ENCODE peak calls at places on chromosomes 13 and 19, in six cellular contexts. One of them, this sample, is unnamed. For H3K4me1, the result is how much of the 10 kb centered on the place peaks cover.

GRCh38 chr19:45349430-45349941 is 8.9 kb downstream of the KLC3 start:
- DNase-seq in mucosa of descending colon: no peak
- DNase-seq in fibroblast of lung: no peak
- DNase-seq in HCT116: no peak
- DNase-seq in naive thymus-derived CD4-positive, alpha-beta T cell: no peak
- DNase-seq in Panc1: no peak
- DNase-seq in this sample: no peak

GRCh38 chr13:66714795-66715194 is 515.3 kb downstream of the PCDH9 start:
- DNase-seq in fibroblast of lung: no peak
- DNase-seq in naive thymus-derived CD4-positive, alpha-beta T cell: no peak
- DNase-seq in mucosa of descending colon: no peak
- DNase-seq in HCT116: no peak
- DNase-seq in Panc1: no peak
- DNase-seq in this sample: no peak

GRCh38 chr13:32224916-32225315 is 90.2 kb downstream of the ZAR1L start:
- DNase-seq in mucosa of descending colon: no peak
- DNase-seq in fibroblast of lung: peak
- DNase-seq in Panc1: no peak
- DNase-seq in HCT116: no peak
- DNase-seq in naive thymus-derived CD4-positive, alpha-beta T cell: no peak
- DNase-seq in this sample: no peak

GRCh38 chr13:29543230-29544215 is 52.0 kb downstream of the SLC7A1 start:
- DNase-seq in fibroblast of lung: peak
- DNase-seq in HCT116: no peak
- DNase-seq in mucosa of descending colon: no peak
- DNase-seq in naive thymus-derived CD4-positive, alpha-beta T cell: no peak
- DNase-seq in Panc1: no peak
- DNase-seq in this sample: peak

GRCh38 chr13:31781064-31781463 is 41.7 kb downstream of the RXFP2 start:
- DNase-seq in fibroblast of lung: no peak
- DNase-seq in HCT116: no peak
- DNase-seq in Panc1: no peak
- DNase-seq in mucosa of descending colon: no peak
- DNase-seq in naive thymus-derived CD4-positive, alpha-beta T cell: no peak
- DNase-seq in this sample: no peak

GRCh38 chr13:35057858-35058257 is 115.8 kb downstream of the NBEA start:
- DNase-seq in Panc1: no peak
- DNase-seq in mucosa of descending colon: no peak
- DNase-seq in HCT116: no peak
- DNase-seq in fibroblast of lung: no peak
- DNase-seq in naive thymus-derived CD4-positive, alpha-beta T cell: no peak
- DNase-seq in this sample: no peak

GRCh38 chr19:18644144-18645034 is 7.6 kb downstream of the KLHL26 start:
- DNase-seq in HCT116: no peak
- DNase-seq in Panc1: no peak
- DNase-seq in naive thymus-derived CD4-positive, alpha-beta T cell: no peak
- DNase-seq in mucosa of descending colon: no peak
- DNase-seq in fibroblast of lung: no peak
- DNase-seq in this sample: no peak

GRCh38 chr13:49066856-49067255 is 91.1 kb downstream of the FNDC3A start:
- DNase-seq in fibroblast of lung: no peak
- DNase-seq in naive thymus-derived CD4-positive, alpha-beta T cell: no peak
- DNase-seq in mucosa of descending colon: no peak
- DNase-seq in Panc1: no peak
- DNase-seq in HCT116: no peak
- DNase-seq in this sample: no peak

GRCh38 chr19:40445945-40446784 is 2.0 kb upstream of the SERTAD3 start:
- DNase-seq in naive thymus-derived CD4-positive, alpha-beta T cell: no peak
- DNase-seq in HCT116: no peak
- DNase-seq in mucosa of descending colon: no peak
- DNase-seq in Panc1: no peak
- DNase-seq in fibroblast of lung: no peak
- DNase-seq in this sample: peak

GRCh38 chr13:103140001-103140671 is 73.9 kb upstream of the SLC10A2 start:
- DNase-seq in naive thymus-derived CD4-positive, alpha-beta T cell: no peak
- DNase-seq in fibroblast of lung: peak
- DNase-seq in mucosa of descending colon: no peak
- DNase-seq in HCT116: peak
- DNase-seq in Panc1: peak
- DNase-seq in this sample: peak

GRCh38 chr19:45852941-45853340 is 10.0 kb downstream of the SYMPK start:
- DNase-seq in naive thymus-derived CD4-positive, alpha-beta T cell: no peak
- DNase-seq in fibroblast of lung: no peak
- DNase-seq in Panc1: no peak
- DNase-seq in HCT116: no peak
- DNase-seq in mucosa of descending colon: no peak
- DNase-seq in this sample: no peak

GRCh38 chr13:23292596-23292995 is 111.8 kb downstream of the SGCG start:
- DNase-seq in HCT116: no peak
- DNase-seq in Panc1: no peak
- DNase-seq in mucosa of descending colon: no peak
- DNase-seq in fibroblast of lung: no peak
- DNase-seq in naive thymus-derived CD4-positive, alpha-beta T cell: no peak
- DNase-seq in this sample: no peak

GRCh38 chr19:18432275-18433038 is 5.5 kb downstream of the ISYNA1 start:
- DNase-seq in Panc1: no peak
- DNase-seq in HCT116: no peak
- DNase-seq in mucosa of descending colon: no peak
- DNase-seq in naive thymus-derived CD4-positive, alpha-beta T cell: no peak
- DNase-seq in fibroblast of lung: no peak
- DNase-seq in this sample: no peak

GRCh38 chr19:39031368-39032163 is 783 bp downstream of the FBXO27 start:
- DNase-seq in mucosa of descending colon: peak
- DNase-seq in fibroblast of lung: peak
- DNase-seq in Panc1: peak
- DNase-seq in HCT116: peak
- DNase-seq in naive thymus-derived CD4-positive, alpha-beta T cell: peak
- DNase-seq in this sample: peak

GRCh38 chr13:38866649-38867048 is 124.0 kb downstream of the STOML3 start:
- DNase-seq in HCT116: no peak
- DNase-seq in naive thymus-derived CD4-positive, alpha-beta T cell: no peak
- DNase-seq in Panc1: no peak
- DNase-seq in fibroblast of lung: no peak
- DNase-seq in mucosa of descending colon: no peak
- DNase-seq in this sample: no peak

GRCh38 chr13:102028846-102029245 is 373.0 kb downstream of the FGF14 start:
- DNase-seq in fibroblast of lung: no peak
- DNase-seq in naive thymus-derived CD4-positive, alpha-beta T cell: no peak
- DNase-seq in Panc1: no peak
- DNase-seq in HCT116: no peak
- DNase-seq in mucosa of descending colon: no peak
- DNase-seq in this sample: no peak

GRCh38 chr13:99374994-99375805 is 68.0 kb upstream of the GPR183 start:
- DNase-seq in fibroblast of lung: no peak
- DNase-seq in HCT116: no peak
- DNase-seq in mucosa of descending colon: peak
- DNase-seq in naive thymus-derived CD4-positive, alpha-beta T cell: peak
- DNase-seq in Panc1: no peak
- DNase-seq in this sample: no peak

GRCh38 chr13:69524459-69525155 is 583.0 kb upstream of the ATXN8OS start:
- DNase-seq in Panc1: no peak
- DNase-seq in mucosa of descending colon: no peak
- DNase-seq in HCT116: no peak
- DNase-seq in naive thymus-derived CD4-positive, alpha-beta T cell: no peak
- DNase-seq in fibroblast of lung: peak
- DNase-seq in this sample: no peak

GRCh38 chr19:38266981-38267597 is 2.7 kb downstream of the SPINT2 start:
- DNase-seq in fibroblast of lung: peak
- DNase-seq in HCT116: peak
- DNase-seq in mucosa of descending colon: no peak
- DNase-seq in Panc1: no peak
- DNase-seq in naive thymus-derived CD4-positive, alpha-beta T cell: no peak
- DNase-seq in this sample: peak

GRCh38 chr19:35225951-35226350 is 2.6 kb downstream of the FAM187B start:
- DNase-seq in naive thymus-derived CD4-positive, alpha-beta T cell: no peak
- DNase-seq in mucosa of descending colon: no peak
- DNase-seq in Panc1: no peak
- DNase-seq in fibroblast of lung: no peak
- DNase-seq in HCT116: no peak
- DNase-seq in this sample: no peak

GRCh38 chr19:19866599-19867248 is 1.0 kb downstream of the ZNF253 start:
- DNase-seq in naive thymus-derived CD4-positive, alpha-beta T cell: no peak
- DNase-seq in HCT116: no peak
- DNase-seq in mucosa of descending colon: no peak
- DNase-seq in Panc1: no peak
- DNase-seq in fibroblast of lung: peak
- DNase-seq in this sample: peak

GRCh38 chr19:28960986-28961705 is 251.8 kb downstream of the UQCRFS1 start:
- DNase-seq in HCT116: no peak
- DNase-seq in mucosa of descending colon: no peak
- DNase-seq in Panc1: no peak
- DNase-seq in naive thymus-derived CD4-positive, alpha-beta T cell: no peak
- DNase-seq in fibroblast of lung: peak
- DNase-seq in this sample: no peak

GRCh38 chr19:46080561-46080960 is 39.8 kb upstream of the IGFL4 start:
- DNase-seq in Panc1: no peak
- DNase-seq in naive thymus-derived CD4-positive, alpha-beta T cell: no peak
- DNase-seq in HCT116: no peak
- DNase-seq in mucosa of descending colon: no peak
- DNase-seq in fibroblast of lung: peak
- DNase-seq in this sample: no peak

GRCh38 chr13:76812971-76813691 is 73.1 kb downstream of the KCTD12 start:
- DNase-seq in Panc1: no peak
- DNase-seq in mucosa of descending colon: no peak
- DNase-seq in fibroblast of lung: peak
- DNase-seq in naive thymus-derived CD4-positive, alpha-beta T cell: no peak
- DNase-seq in HCT116: no peak
- DNase-seq in this sample: no peak

GRCh38 chr13:111387026-111387871 is 66.8 kb downstream of the TEX29 start:
- DNase-seq in mucosa of descending colon: no peak
- DNase-seq in fibroblast of lung: no peak
- DNase-seq in Panc1: no peak
- DNase-seq in HCT116: no peak
- DNase-seq in naive thymus-derived CD4-positive, alpha-beta T cell: no peak
- DNase-seq in this sample: no peak

GRCh38 chr19:52453324-52454094 is at the start of gene ZNF578:
- DNase-seq in HCT116: no peak
- DNase-seq in mucosa of descending colon: peak
- DNase-seq in Panc1: no peak
- DNase-seq in naive thymus-derived CD4-positive, alpha-beta T cell: peak
- DNase-seq in fibroblast of lung: peak
- DNase-seq in this sample: no peak

GRCh38 chr13:93515267-93515666 is 288.7 kb downstream of the GPC6 start:
- DNase-seq in naive thymus-derived CD4-positive, alpha-beta T cell: no peak
- DNase-seq in mucosa of descending colon: no peak
- DNase-seq in fibroblast of lung: no peak
- DNase-seq in Panc1: no peak
- DNase-seq in HCT116: no peak
- DNase-seq in this sample: no peak

GRCh38 chr13:109144693-109145437 is 515.5 kb downstream of the MYO16 start:
- DNase-seq in HCT116: no peak
- DNase-seq in Panc1: no peak
- DNase-seq in naive thymus-derived CD4-positive, alpha-beta T cell: no peak
- DNase-seq in fibroblast of lung: no peak
- DNase-seq in mucosa of descending colon: no peak
- DNase-seq in this sample: no peak

GRCh38 chr13:73544175-73544574 is 485.4 kb downstream of the KLF5 start:
- DNase-seq in HCT116: no peak
- DNase-seq in Panc1: no peak
- DNase-seq in naive thymus-derived CD4-positive, alpha-beta T cell: no peak
- DNase-seq in mucosa of descending colon: no peak
- DNase-seq in fibroblast of lung: no peak
- DNase-seq in this sample: no peak

GRCh38 chr13:111117961-111118360 is 2.9 kb downstream of the ARHGEF7 start:
- DNase-seq in fibroblast of lung: no peak
- DNase-seq in mucosa of descending colon: no peak
- DNase-seq in naive thymus-derived CD4-positive, alpha-beta T cell: no peak
- DNase-seq in Panc1: no peak
- DNase-seq in HCT116: no peak
- DNase-seq in this sample: no peak

GRCh38 chr19:55613930-55614710 is 8.7 kb downstream of the ZNF865 start:
- DNase-seq in naive thymus-derived CD4-positive, alpha-beta T cell: no peak
- DNase-seq in Panc1: no peak
- DNase-seq in HCT116: no peak
- DNase-seq in mucosa of descending colon: peak
- DNase-seq in fibroblast of lung: no peak
- DNase-seq in this sample: no peak

GRCh38 chr13:98313938-98314292 is 136.8 kb upstream of the RNF113B start:
- DNase-seq in naive thymus-derived CD4-positive, alpha-beta T cell: no peak
- DNase-seq in fibroblast of lung: no peak
- DNase-seq in mucosa of descending colon: no peak
- DNase-seq in HCT116: no peak
- DNase-seq in Panc1: no peak
- DNase-seq in this sample: no peak
- H3K4me3 ChIP-seq in naive thymus-derived CD4-positive, alpha-beta T cell: no peak
- H3K4me3 ChIP-seq in fibroblast of lung: no peak
- H3K4me3 ChIP-seq in mucosa of descending colon: no peak
- H3K4me3 ChIP-seq in HCT116: no peak
- H3K4me3 ChIP-seq in Panc1: no peak
- H3K4me3 ChIP-seq in this sample: no peak

DNA sequence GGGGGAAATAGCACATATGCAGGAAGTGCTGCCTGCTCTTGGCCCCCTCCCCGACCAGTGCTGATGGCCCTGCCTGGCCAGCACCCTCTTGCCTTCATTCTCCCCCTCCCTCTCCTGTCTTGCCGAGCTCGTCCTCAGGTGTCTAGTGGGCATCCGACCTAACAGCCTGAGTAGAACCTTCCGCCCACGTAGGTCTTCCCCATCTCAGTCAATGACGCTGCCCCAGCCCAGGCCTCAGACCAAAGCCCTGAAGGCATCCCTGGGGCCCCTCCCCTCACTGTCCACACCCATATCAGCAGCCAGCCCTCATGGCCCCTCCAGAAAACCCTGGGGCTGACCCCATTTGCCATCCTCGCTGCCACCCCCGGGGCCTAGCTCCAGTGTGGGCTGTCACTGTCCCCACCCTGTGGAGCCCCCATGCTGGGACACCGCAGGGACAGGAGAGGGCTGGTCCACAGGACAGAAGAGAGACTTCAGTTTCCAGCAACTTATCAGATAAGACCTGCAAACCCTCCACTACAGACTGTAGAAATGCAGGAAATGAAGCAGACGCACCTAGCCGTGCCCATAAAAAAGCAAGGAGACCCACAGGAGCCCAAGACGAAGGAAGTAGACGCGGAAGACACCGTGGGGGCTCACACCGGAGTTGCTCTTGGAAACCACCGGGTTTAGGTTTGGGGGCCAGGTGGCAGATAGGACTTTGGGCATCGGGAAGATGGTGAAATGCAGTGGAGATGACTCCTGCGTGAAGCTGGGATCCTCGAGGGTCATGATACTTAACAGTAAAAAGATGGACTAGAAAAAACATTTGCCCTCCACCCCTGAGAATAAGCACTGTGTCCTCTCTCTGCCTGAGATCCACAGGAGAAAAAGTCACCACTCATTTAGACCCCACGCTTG is 38.4 kb downstream of the AP1M1 start:
- DNase-seq in HCT116: no peak
- DNase-seq in fibroblast of lung: no peak
- DNase-seq in mucosa of descending colon: no peak
- DNase-seq in Panc1: no peak
- DNase-seq in naive thymus-derived CD4-positive, alpha-beta T cell: no peak
- DNase-seq in this sample: no peak
- H3K4me1 ChIP-seq in HCT116: under half
- H3K4me1 ChIP-seq in fibroblast of lung: under half
- H3K4me1 ChIP-seq in mucosa of descending colon: under half
- H3K4me1 ChIP-seq in Panc1: under half
- H3K4me1 ChIP-seq in naive thymus-derived CD4-positive, alpha-beta T cell: under half
- H3K4me1 ChIP-seq in this sample: under half

GRCh38 chr19:58538257-58539168 is 5.4 kb upstream of the TRIM28 start:
- DNase-seq in HCT116: no peak
- DNase-seq in naive thymus-derived CD4-positive, alpha-beta T cell: peak
- DNase-seq in mucosa of descending colon: peak
- DNase-seq in Panc1: no peak
- DNase-seq in fibroblast of lung: no peak
- DNase-seq in this sample: peak
- H3K4me3 ChIP-seq in HCT116: no peak
- H3K4me3 ChIP-seq in naive thymus-derived CD4-positive, alpha-beta T cell: peak
- H3K4me3 ChIP-seq in mucosa of descending colon: no peak
- H3K4me3 ChIP-seq in Panc1: peak
- H3K4me3 ChIP-seq in fibroblast of lung: no peak
- H3K4me3 ChIP-seq in this sample: peak

GRCh38 chr19:11379857-11380350 is 4.2 kb downstream of the EPOR start:
- DNase-seq in mucosa of descending colon: no peak
- DNase-seq in naive thymus-derived CD4-positive, alpha-beta T cell: no peak
- DNase-seq in fibroblast of lung: no peak
- DNase-seq in Panc1: no peak
- DNase-seq in HCT116: no peak
- DNase-seq in this sample: no peak
- H3K4me1 ChIP-seq in mucosa of descending colon: under half
- H3K4me1 ChIP-seq in naive thymus-derived CD4-positive, alpha-beta T cell: under half
- H3K4me1 ChIP-seq in fibroblast of lung: under half
- H3K4me1 ChIP-seq in Panc1: under half
- H3K4me1 ChIP-seq in HCT116: half or more
- H3K4me1 ChIP-seq in this sample: under half

This sample was measured in Caco-2.